ENCODE peak calls at places on chromosome 18, in seven cellular contexts. I is heart right ventricle; J is H9; F is gastrocnemius medialis; M is HT1080; Y is activated CD4-positive, alpha-beta T cell treated with anti-CD3 and anti-CD28 coated beads, Interleukin-2, amount 50 U/mL, for 24 hours; H is NCI-H510A treated with DMSO at 0.1 percent for 48 hours. N is an unnamed sample.

GRCh38 chr18:76518543-76519155 is 23.6 kb upstream of the ZNF516 start:
- DNase-seq in Y (no peak), F (peak), H (peak), J (peak), I (peak), M (no peak), N (peak)

GRCh38 chr18:31275722-31276463 is 42.1 kb upstream of the DSG1 start:
- DNase-seq in F (no peak), M (peak), Y (no peak), J (no peak), I (no peak), H (peak), N (no peak)

GRCh38 chr18:68940039-68940438 is 142.2 kb downstream of the CCDC102B start:
- DNase-seq in J (no peak), I (no peak), Y (no peak), F (no peak), H (no peak), M (no peak), N (no peak)

GRCh38 chr18:35131387-35132283 is 90.4 kb downstream of the MAPRE2 start:
- DNase-seq in M (peak), F (peak), H (no peak), I (no peak), J (no peak), Y (no peak), N (no peak)

GRCh38 chr18:22412502-22412901 is 5.2 kb downstream of the CTAGE1 start:
- DNase-seq in J (no peak), I (no peak), F (no peak), M (no peak), Y (no peak), H (no peak), N (no peak)

GRCh38 chr18:48186084-48186798 is 222.9 kb downstream of the ZBTB7C start:
- DNase-seq in J (peak), I (no peak), F (no peak), M (no peak), H (no peak), Y (no peak), N (peak)

GRCh38 chr18:37335337-37335736 is 230.3 kb downstream of the CELF4 start:
- DNase-seq in J (peak), Y (no peak), H (no peak), I (no peak), M (no peak), F (no peak), N (peak)

GRCh38 chr18:40094441-40094840 is 1860.6 kb upstream of the PIK3C3 start:
- DNase-seq in F (no peak), J (no peak), I (no peak), H (no peak), Y (no peak), M (peak), N (no peak)

GRCh38 chr18:56550121-56550520 is 88.3 kb downstream of the TXNL1 start:
- DNase-seq in J (no peak), Y (no peak), H (no peak), F (no peak), I (no peak), M (peak), N (no peak)

GRCh38 chr18:7950380-7951143 is 383.4 kb downstream of the PTPRM start:
- DNase-seq in Y (no peak), H (no peak), F (no peak), J (no peak), M (peak), I (no peak), N (peak)

GRCh38 chr18:31574359-31574758 is 17.3 kb upstream of the TTR start:
- DNase-seq in Y (no peak), H (no peak), F (no peak), I (no peak), J (no peak), M (no peak), N (no peak)

GRCh38 chr18:711330-711692 is 1.1 kb downstream of the ENOSF1 start:
- DNase-seq in Y (no peak), J (no peak), F (no peak), H (no peak), M (no peak), I (no peak), N (peak)

GRCh38 chr18:23259701-23260661 is 124.7 kb downstream of the CABLES1 start:
- DNase-seq in M (peak), F (peak), J (peak), I (peak), H (peak), Y (no peak), N (peak)

GRCh38 chr18:70411886-70412443 is 123.1 kb downstream of the SOCS6 start:
- DNase-seq in I (no peak), H (no peak), Y (no peak), F (no peak), J (no peak), M (no peak), N (no peak)

GRCh38 chr18:49186242-49186641 is 235.5 kb upstream of the SMAD7 start:
- DNase-seq in H (no peak), Y (no peak), I (no peak), J (no peak), M (peak), F (no peak), N (no peak)

GRCh38 chr18:35526476-35527120 is 28.8 kb upstream of the INO80C start:
- DNase-seq in J (no peak), Y (no peak), M (no peak), F (no peak), I (no peak), H (peak), N (peak)

GRCh38 chr18:41744664-41745063 is 210.4 kb upstream of the PIK3C3 start:
- DNase-seq in M (no peak), Y (no peak), I (no peak), F (no peak), J (no peak), H (peak), N (peak)

GRCh38 chr18:74281011-74281638 is 10.6 kb downstream of the CYB5A start:
- DNase-seq in I (no peak), M (no peak), J (peak), Y (no peak), H (peak), F (no peak), N (peak)

N was measured in mesendoderm.